ENCODE peak calls at places on chromosome 13, in five cellular contexts. One of them, this sample, is unnamed. For H3K36me3 and H3K27me3, the result is how much of the 10 kb centered on the place peaks cover.

GRCh38 chr13:108409735-108410134 is 140.2 kb downstream of the TNFSF13B start:
- DNase-seq in kidney epithelial cell: no peak
- DNase-seq in Karpas-422: no peak
- DNase-seq in breast epithelium: no peak
- DNase-seq in lower lobe of right lung: no peak
- DNase-seq in this sample: no peak

GRCh38 chr13:72164811-72165210 is 297.8 kb upstream of the DACH1 start:
- DNase-seq in kidney epithelial cell: no peak
- DNase-seq in Karpas-422: no peak
- DNase-seq in breast epithelium: no peak
- DNase-seq in lower lobe of right lung: no peak
- DNase-seq in this sample: no peak

GRCh38 chr13:83773961-83774360 is 108.3 kb downstream of the SLITRK1 start:
- DNase-seq in kidney epithelial cell: no peak
- DNase-seq in Karpas-422: no peak
- DNase-seq in breast epithelium: no peak
- DNase-seq in lower lobe of right lung: no peak
- DNase-seq in this sample: no peak

GRCh38 chr13:111152836-111153235 is 37.7 kb downstream of the ARHGEF7 start:
- DNase-seq in kidney epithelial cell: no peak
- DNase-seq in Karpas-422: peak
- DNase-seq in breast epithelium: no peak
- DNase-seq in lower lobe of right lung: no peak
- DNase-seq in this sample: peak

GRCh38 chr13:113589251-113589960 is 4.9 kb downstream of the TFDP1 start:
- DNase-seq in kidney epithelial cell: no peak
- DNase-seq in Karpas-422: no peak
- DNase-seq in breast epithelium: no peak
- DNase-seq in lower lobe of right lung: peak
- DNase-seq in this sample: peak

GRCh38 chr13:66826398-66826797 is 403.7 kb downstream of the PCDH9 start:
- DNase-seq in kidney epithelial cell: no peak
- DNase-seq in Karpas-422: no peak
- DNase-seq in breast epithelium: no peak
- DNase-seq in lower lobe of right lung: no peak
- DNase-seq in this sample: no peak

GRCh38 chr13:43203781-43204180 is 180.4 kb downstream of the DNAJC15 start:
- DNase-seq in kidney epithelial cell: no peak
- DNase-seq in Karpas-422: no peak
- DNase-seq in breast epithelium: no peak
- DNase-seq in lower lobe of right lung: no peak
- DNase-seq in this sample: no peak

GRCh38 chr13:42497798-42498197 is 76.2 kb upstream of the TNFSF11 start:
- DNase-seq in kidney epithelial cell: peak
- DNase-seq in Karpas-422: peak
- DNase-seq in breast epithelium: no peak
- DNase-seq in lower lobe of right lung: no peak
- DNase-seq in this sample: no peak

GRCh38 chr13:31310781-31311180 is 111.0 kb downstream of the B3GLCT start:
- DNase-seq in kidney epithelial cell: no peak
- DNase-seq in Karpas-422: no peak
- DNase-seq in breast epithelium: peak
- DNase-seq in lower lobe of right lung: no peak
- DNase-seq in this sample: no peak

GRCh38 chr13:111882351-111882750 is 184.6 kb upstream of the SOX1 start:
- DNase-seq in kidney epithelial cell: no peak
- DNase-seq in Karpas-422: no peak
- DNase-seq in breast epithelium: no peak
- DNase-seq in lower lobe of right lung: no peak
- DNase-seq in this sample: no peak

GRCh38 chr13:41973247-41973741 is 12.4 kb upstream of the VWA8 start:
- DNase-seq in kidney epithelial cell: no peak
- DNase-seq in Karpas-422: no peak
- DNase-seq in breast epithelium: no peak
- DNase-seq in lower lobe of right lung: no peak
- DNase-seq in this sample: peak

GRCh38 chr13:86020350-86021002 is 221.3 kb upstream of the SLITRK6 start:
- DNase-seq in kidney epithelial cell: peak
- DNase-seq in Karpas-422: no peak
- DNase-seq in breast epithelium: no peak
- DNase-seq in lower lobe of right lung: no peak
- DNase-seq in this sample: no peak

GRCh38 chr13:48532146-48532472 is 771 bp downstream of the RCBTB2 start:
- DNase-seq in kidney epithelial cell: no peak
- DNase-seq in Karpas-422: no peak
- DNase-seq in breast epithelium: no peak
- DNase-seq in lower lobe of right lung: no peak
- DNase-seq in this sample: no peak

GRCh38 chr13:91468301-91468700 is 69.9 kb downstream of the GPC5 start:
- DNase-seq in kidney epithelial cell: no peak
- DNase-seq in Karpas-422: no peak
- DNase-seq in breast epithelium: no peak
- DNase-seq in lower lobe of right lung: no peak
- DNase-seq in this sample: no peak

GRCh38 chr13:39531646-39532045 is 71.3 kb downstream of the LHFPL6 start:
- DNase-seq in kidney epithelial cell: no peak
- DNase-seq in Karpas-422: no peak
- DNase-seq in breast epithelium: no peak
- DNase-seq in lower lobe of right lung: no peak
- DNase-seq in this sample: no peak

GRCh38 chr13:78604782-78605611 is 1.6 kb upstream of the POU4F1 start:
- DNase-seq in kidney epithelial cell: no peak
- DNase-seq in Karpas-422: peak
- DNase-seq in breast epithelium: no peak
- DNase-seq in lower lobe of right lung: no peak
- DNase-seq in this sample: peak

GRCh38 chr13:107680115-107680514 is 535.2 kb downstream of the LIG4 start:
- DNase-seq in kidney epithelial cell: no peak
- DNase-seq in Karpas-422: no peak
- DNase-seq in breast epithelium: no peak
- DNase-seq in lower lobe of right lung: no peak
- DNase-seq in this sample: no peak

GRCh38 chr13:113857531-113858195 is 6.2 kb downstream of the GAS6 start:
- DNase-seq in kidney epithelial cell: no peak
- DNase-seq in Karpas-422: no peak
- DNase-seq in breast epithelium: peak
- DNase-seq in lower lobe of right lung: peak
- DNase-seq in this sample: peak

GRCh38 chr13:28161370-28161769 is 23.0 kb downstream of the PAN3 start:
- DNase-seq in kidney epithelial cell: no peak
- DNase-seq in Karpas-422: no peak
- DNase-seq in breast epithelium: no peak
- DNase-seq in lower lobe of right lung: no peak
- DNase-seq in this sample: peak

GRCh38 chr13:29521336-29521735 is 74.2 kb downstream of the SLC7A1 start:
- DNase-seq in kidney epithelial cell: no peak
- DNase-seq in Karpas-422: no peak
- DNase-seq in breast epithelium: no peak
- DNase-seq in lower lobe of right lung: no peak
- DNase-seq in this sample: no peak

GRCh38 chr13:25046274-25046984 is 49.5 kb upstream of the PABPC3 start:
- DNase-seq in kidney epithelial cell: no peak
- DNase-seq in Karpas-422: no peak
- DNase-seq in breast epithelium: no peak
- DNase-seq in lower lobe of right lung: no peak
- DNase-seq in this sample: peak

GRCh38 chr13:28744091-28744536 is 25.3 kb upstream of the SLC46A3 start:
- DNase-seq in kidney epithelial cell: no peak
- DNase-seq in Karpas-422: no peak
- DNase-seq in breast epithelium: no peak
- DNase-seq in lower lobe of right lung: no peak
- DNase-seq in this sample: peak

GRCh38 chr13:30985637-30986205 is 53.3 kb downstream of the TEX26 start:
- DNase-seq in kidney epithelial cell: no peak
- DNase-seq in Karpas-422: no peak
- DNase-seq in breast epithelium: no peak
- DNase-seq in lower lobe of right lung: no peak
- DNase-seq in this sample: no peak

GRCh38 chr13:107422421-107422820 is 792.9 kb downstream of the LIG4 start:
- DNase-seq in kidney epithelial cell: no peak
- DNase-seq in Karpas-422: no peak
- DNase-seq in breast epithelium: no peak
- DNase-seq in lower lobe of right lung: no peak
- DNase-seq in this sample: no peak

GRCh38 chr13:27504541-27504940 is 54.2 kb upstream of the MTIF3 start:
- DNase-seq in kidney epithelial cell: no peak
- DNase-seq in Karpas-422: no peak
- DNase-seq in breast epithelium: no peak
- DNase-seq in lower lobe of right lung: no peak
- DNase-seq in this sample: no peak

GRCh38 chr13:33218426-33218825 is 67.1 kb downstream of the STARD13 start:
- DNase-seq in kidney epithelial cell: no peak
- DNase-seq in Karpas-422: no peak
- DNase-seq in breast epithelium: no peak
- DNase-seq in lower lobe of right lung: no peak
- DNase-seq in this sample: no peak

GRCh38 chr13:33217256-33217655 is 68.3 kb downstream of the STARD13 start:
- DNase-seq in kidney epithelial cell: no peak
- DNase-seq in Karpas-422: no peak
- DNase-seq in breast epithelium: no peak
- DNase-seq in lower lobe of right lung: no peak
- DNase-seq in this sample: no peak

GRCh38 chr13:33219926-33220325 is 65.6 kb downstream of the STARD13 start:
- DNase-seq in kidney epithelial cell: no peak
- DNase-seq in Karpas-422: no peak
- DNase-seq in breast epithelium: no peak
- DNase-seq in lower lobe of right lung: no peak
- DNase-seq in this sample: no peak

GRCh38 chr13:33213797-33214196 is 71.8 kb downstream of the STARD13 start:
- DNase-seq in kidney epithelial cell: no peak
- DNase-seq in Karpas-422: no peak
- DNase-seq in breast epithelium: no peak
- DNase-seq in lower lobe of right lung: no peak
- DNase-seq in this sample: no peak

GRCh38 chr13:33218020-33218419 is 67.5 kb downstream of the STARD13 start:
- DNase-seq in kidney epithelial cell: no peak
- DNase-seq in Karpas-422: no peak
- DNase-seq in breast epithelium: no peak
- DNase-seq in lower lobe of right lung: no peak
- DNase-seq in this sample: no peak
- H3K4me3 ChIP-seq in kidney epithelial cell: no peak
- H3K4me3 ChIP-seq in Karpas-422: no peak
- H3K4me3 ChIP-seq in breast epithelium: no peak
- H3K4me3 ChIP-seq in lower lobe of right lung: no peak
- H3K4me3 ChIP-seq in this sample: no peak

GRCh38 chr13:100657881-100658315 is 16.7 kb downstream of the TMTC4 start:
- DNase-seq in kidney epithelial cell: no peak
- DNase-seq in Karpas-422: no peak
- DNase-seq in breast epithelium: no peak
- DNase-seq in lower lobe of right lung: no peak
- DNase-seq in this sample: no peak

GRCh38 chr13:100658363-100658762 is 16.2 kb downstream of the TMTC4 start:
- DNase-seq in kidney epithelial cell: no peak
- DNase-seq in Karpas-422: no peak
- DNase-seq in breast epithelium: no peak
- DNase-seq in lower lobe of right lung: no peak
- DNase-seq in this sample: no peak

GRCh38 chr13:100662470-100663211 is 12.0 kb downstream of the TMTC4 start:
- DNase-seq in kidney epithelial cell: no peak
- DNase-seq in Karpas-422: no peak
- DNase-seq in breast epithelium: no peak
- DNase-seq in lower lobe of right lung: no peak
- DNase-seq in this sample: no peak

GRCh38 chr13:100659578-100659977 is 15.0 kb downstream of the TMTC4 start:
- DNase-seq in kidney epithelial cell: no peak
- DNase-seq in Karpas-422: no peak
- DNase-seq in breast epithelium: no peak
- DNase-seq in lower lobe of right lung: no peak
- DNase-seq in this sample: peak

DNA sequence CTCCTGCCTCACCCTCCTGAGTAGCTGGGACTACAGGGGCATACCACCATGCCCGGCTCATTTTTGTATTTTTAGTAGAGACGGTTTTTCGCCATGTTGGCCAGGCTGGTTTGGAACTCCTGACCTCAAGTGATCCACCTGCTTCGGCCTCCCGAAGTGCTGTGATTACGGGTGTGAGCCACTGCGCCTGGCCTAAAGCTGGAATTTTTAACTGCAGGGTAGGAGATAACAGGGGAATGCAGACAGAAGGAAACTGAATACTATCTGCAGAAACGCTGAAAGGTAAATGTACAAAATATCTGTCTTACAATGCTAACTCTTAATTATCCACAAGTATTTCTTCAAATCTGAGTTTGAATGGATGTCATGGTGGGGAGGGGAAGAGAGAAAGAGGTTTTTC is 13.8 kb downstream of the TMTC4 start:
- DNase-seq in kidney epithelial cell: no peak
- DNase-seq in Karpas-422: no peak
- DNase-seq in breast epithelium: no peak
- DNase-seq in lower lobe of right lung: no peak
- DNase-seq in this sample: no peak
- H3K36me3 ChIP-seq in kidney epithelial cell: under half
- H3K36me3 ChIP-seq in Karpas-422: under half
- H3K36me3 ChIP-seq in breast epithelium: under half
- H3K36me3 ChIP-seq in lower lobe of right lung: half or more
- H3K36me3 ChIP-seq in this sample: under half

GRCh38 chr13:52903320-52903719 is 54.9 kb upstream of the PCDH8 start:
- DNase-seq in kidney epithelial cell: no peak
- DNase-seq in Karpas-422: peak
- DNase-seq in breast epithelium: no peak
- DNase-seq in lower lobe of right lung: no peak
- DNase-seq in this sample: no peak

DNA sequence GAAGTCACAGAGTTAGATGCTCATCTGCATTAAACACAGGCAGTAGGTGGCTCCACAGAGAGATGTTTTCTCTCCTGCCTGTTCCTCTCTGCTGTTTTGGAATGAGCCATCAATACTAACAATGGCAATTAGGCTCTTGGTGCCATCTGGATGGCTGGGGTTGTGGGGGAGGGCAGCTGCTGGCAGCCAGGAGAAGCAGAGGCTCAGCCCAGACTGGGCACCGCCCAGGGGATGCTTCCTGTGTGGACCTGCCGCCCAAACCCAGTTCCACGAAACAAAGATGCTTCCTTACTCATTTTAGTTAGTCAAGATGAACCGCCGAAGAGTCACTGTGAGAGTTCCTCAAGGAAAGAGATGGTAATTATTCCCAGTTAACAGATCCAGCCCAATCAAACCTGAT is 50.8 kb upstream of the PCDH8 start:
- DNase-seq in kidney epithelial cell: no peak
- DNase-seq in Karpas-422: no peak
- DNase-seq in breast epithelium: no peak
- DNase-seq in lower lobe of right lung: no peak
- DNase-seq in this sample: no peak
- H3K27me3 ChIP-seq in kidney epithelial cell: under half
- H3K27me3 ChIP-seq in Karpas-422: under half
- H3K27me3 ChIP-seq in breast epithelium: under half
- H3K27me3 ChIP-seq in lower lobe of right lung: under half
- H3K27me3 ChIP-seq in this sample: under half

DNA sequence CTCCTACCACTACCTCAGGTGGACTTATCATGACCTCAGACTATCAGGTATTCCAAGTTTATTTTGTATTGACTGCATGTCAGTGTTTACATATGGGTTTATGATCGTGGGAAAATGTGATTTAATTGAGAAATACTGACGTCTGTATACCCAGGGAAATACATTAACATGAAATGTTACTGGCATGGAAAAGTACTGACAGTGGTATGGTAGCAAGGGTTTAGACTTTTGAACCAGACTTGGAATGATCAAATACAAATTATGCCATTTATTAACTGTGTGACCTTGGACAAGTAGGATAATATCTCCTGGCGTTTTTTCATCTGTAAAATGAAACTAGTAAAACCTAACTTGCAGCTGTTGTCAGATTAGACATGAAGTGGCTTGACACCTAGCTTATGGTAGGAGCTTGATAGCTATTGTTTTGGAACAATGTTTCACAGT is 147.7 kb downstream of the CDK8 start:
- DNase-seq in kidney epithelial cell: no peak
- DNase-seq in Karpas-422: no peak
- DNase-seq in breast epithelium: no peak
- DNase-seq in lower lobe of right lung: no peak
- DNase-seq in this sample: no peak
- H3K4me3 ChIP-seq in kidney epithelial cell: no peak
- H3K4me3 ChIP-seq in Karpas-422: no peak
- H3K4me3 ChIP-seq in breast epithelium: no peak
- H3K4me3 ChIP-seq in lower lobe of right lung: no peak
- H3K4me3 ChIP-seq in this sample: no peak

This sample was measured in H7.